ENCODE peak calls at places on chromosomes 6 and 20, in five cellular contexts. One of them, this sample, is unnamed.

GRCh38 chr6:6411115-6411514 is 90.7 kb upstream of the F13A1 start:
- DNase-seq in neural crest cell: no peak
- DNase-seq in fibroblast of lung: no peak
- DNase-seq in retina: no peak
- DNase-seq in SW480: no peak
- DNase-seq in this sample: no peak

GRCh38 chr6:57278570-57278969 is 38.9 kb upstream of the PRIM2 start:
- DNase-seq in SW480: no peak
- DNase-seq in fibroblast of lung: no peak
- DNase-seq in retina: no peak
- DNase-seq in neural crest cell: no peak
- DNase-seq in this sample: no peak

GRCh38 chr6:128601060-128601459 is 80.7 kb upstream of the PTPRK start:
- DNase-seq in SW480: no peak
- DNase-seq in neural crest cell: no peak
- DNase-seq in fibroblast of lung: peak
- DNase-seq in retina: no peak
- DNase-seq in this sample: peak

GRCh38 chr6:113570651-113571050 is 286.5 kb upstream of the MARCKS start:
- DNase-seq in neural crest cell: no peak
- DNase-seq in SW480: no peak
- DNase-seq in fibroblast of lung: no peak
- DNase-seq in retina: no peak
- DNase-seq in this sample: no peak

GRCh38 chr6:113782641-113783040 is 74.5 kb upstream of the MARCKS start:
- DNase-seq in SW480: no peak
- DNase-seq in neural crest cell: no peak
- DNase-seq in fibroblast of lung: no peak
- DNase-seq in retina: no peak
- DNase-seq in this sample: no peak

GRCh38 chr20:33561981-33562601 is 72.2 kb downstream of the CBFA2T2 start:
- DNase-seq in SW480: peak
- DNase-seq in neural crest cell: no peak
- DNase-seq in retina: peak
- DNase-seq in fibroblast of lung: peak
- DNase-seq in this sample: peak

GRCh38 chr6:27836783-27837635 is 75.2 kb downstream of the OR2B2 start:
- DNase-seq in retina: peak
- DNase-seq in SW480: peak
- DNase-seq in fibroblast of lung: peak
- DNase-seq in neural crest cell: peak
- DNase-seq in this sample: peak

GRCh38 chr6:27809067-27809938 is 102.9 kb downstream of the OR2B2 start:
- DNase-seq in neural crest cell: no peak
- DNase-seq in retina: no peak
- DNase-seq in fibroblast of lung: no peak
- DNase-seq in SW480: no peak
- DNase-seq in this sample: no peak

GRCh38 chr6:24492475-24492874 is 2.3 kb upstream of the ALDH5A1 start:
- DNase-seq in SW480: no peak
- DNase-seq in retina: no peak
- DNase-seq in fibroblast of lung: no peak
- DNase-seq in neural crest cell: no peak
- DNase-seq in this sample: no peak

This sample was measured in SJCRH30.